ENCODE peak calls at places on chromosomes 13 and 19, in seven cellular contexts. C is WTC11, Q is HCT116, M is H1, I is A549, X is HepG2, J is SK-N-SH. Z is an unnamed sample.

GRCh38 chr19:5335593-5335992 is 5.0 kb downstream of the PTPRS start:
- DNase-seq in I (no peak), J (no peak), X (no peak), M (no peak), C (no peak), Q (no peak), Z (no peak)

GRCh38 chr19:1247747-1248453 is 483 bp upstream of the MIDN start:
- DNase-seq in Q (no peak), J (peak), C (peak), X (peak), I (no peak), M (no peak), Z (peak)

GRCh38 chr13:26255717-26256277 is 1.9 kb downstream of the CDK8 start:
- DNase-seq in I (no peak), C (no peak), Q (no peak), M (no peak), J (peak), X (peak), Z (peak)

GRCh38 chr19:9507285-9507684 is 8.9 kb upstream of the ZNF560 start:
- DNase-seq in Q (no peak), X (no peak), C (no peak), I (no peak), J (no peak), M (no peak), Z (no peak)

GRCh38 chr13:35531551-35531950 is 55.1 kb upstream of the MAB21L1 start:
- DNase-seq in X (no peak), J (peak), Q (no peak), M (no peak), C (no peak), I (no peak), Z (no peak)

GRCh38 chr13:23551213-23552008 is 18.8 kb upstream of the TNFRSF19 start:
- DNase-seq in I (no peak), C (no peak), Q (no peak), M (no peak), J (no peak), X (no peak), Z (no peak)

GRCh38 chr13:42894765-42895181 is 97.3 kb downstream of the EPSTI1 start:
- DNase-seq in C (no peak), M (no peak), Q (no peak), I (no peak), X (no peak), J (peak), Z (no peak)

GRCh38 chr13:32911506-32911905 is 104.7 kb upstream of the KL start:
- DNase-seq in X (peak), M (peak), I (peak), C (peak), J (peak), Q (peak), Z (peak)

GRCh38 chr13:79775830-79776229 is 294.9 kb downstream of the NDFIP2 start:
- DNase-seq in M (no peak), X (peak), C (peak), J (no peak), I (peak), Q (peak), Z (peak)

GRCh38 chr19:48715276-48715675 is 4.2 kb downstream of the MAMSTR start:
- DNase-seq in I (no peak), C (no peak), J (no peak), Q (no peak), M (no peak), X (no peak), Z (no peak)

GRCh38 chr19:3981736-3982681 is 3.3 kb downstream of the EEF2 start:
- DNase-seq in C (no peak), J (peak), Q (no peak), I (no peak), X (no peak), M (no peak), Z (no peak)

GRCh38 chr19:19034204-19034624 is 811 bp downstream of the ARMC6 start:
- DNase-seq in C (peak), I (peak), M (peak), X (peak), J (peak), Q (peak), Z (peak)

GRCh38 chr19:18262917-18263316 is 11.3 kb downstream of the IQCN start:
- DNase-seq in J (no peak), I (no peak), X (no peak), M (no peak), Q (no peak), C (no peak), Z (peak)

GRCh38 chr19:16605552-16605951 is 22.5 kb downstream of the MED26 start:
- DNase-seq in I (no peak), X (no peak), Q (no peak), J (peak), M (no peak), C (no peak), Z (no peak)

GRCh38 chr19:50357178-50358100 is 8.0 kb downstream of the NAPSA start:
- DNase-seq in I (peak), C (peak), M (peak), X (peak), Q (no peak), J (peak), Z (peak)

GRCh38 chr13:41236369-41236768 is 27.0 kb downstream of the MTRF1 start:
- DNase-seq in C (no peak), J (no peak), Q (no peak), I (no peak), M (no peak), X (no peak), Z (no peak)

GRCh38 chr19:29672933-29673336 is 7.7 kb downstream of the PLEKHF1 start:
- DNase-seq in I (no peak), C (no peak), M (no peak), Q (no peak), J (no peak), X (no peak), Z (no peak)

GRCh38 chr19:29737461-29738000 is 22.5 kb upstream of the C19orf12 start:
- DNase-seq in I (no peak), M (no peak), Q (no peak), C (no peak), J (no peak), X (no peak), Z (no peak)

GRCh38 chr13:40667622-40667978 is 1.2 kb upstream of the FOXO1 start:
- DNase-seq in M (no peak), X (no peak), Q (no peak), I (no peak), C (peak), J (no peak), Z (no peak)

GRCh38 chr19:19628499-19629134 is 597 bp upstream of the LPAR2 start:
- DNase-seq in X (no peak), I (no peak), Q (peak), M (peak), J (peak), C (peak), Z (peak)

GRCh38 chr19:30608471-30608870 is 236.3 kb downstream of the ZNF536 start:
- DNase-seq in I (no peak), M (no peak), Q (no peak), J (no peak), X (no peak), C (no peak), Z (no peak)

GRCh38 chr13:88377852-88378251 is 706.7 kb downstream of the SLITRK5 start:
- DNase-seq in I (no peak), Q (no peak), M (no peak), C (no peak), J (no peak), X (no peak), Z (no peak)

GRCh38 chr13:36862002-36862706 is 43.1 kb downstream of the RFXAP start:
- DNase-seq in X (no peak), Q (no peak), J (no peak), M (no peak), I (no peak), C (no peak), Z (no peak)

GRCh38 chr13:113816925-113817859 is 46.7 kb downstream of the GAS6 start:
- DNase-seq in Q (peak), I (peak), X (peak), J (peak), C (peak), M (no peak), Z (peak)

GRCh38 chr19:2039959-2040646 is 10.9 kb downstream of the MKNK2 start:
- DNase-seq in J (no peak), C (no peak), M (no peak), I (no peak), X (no peak), Q (no peak), Z (no peak)

GRCh38 chr13:49113526-49114286 is 106.4 kb upstream of the MLNR start:
- DNase-seq in X (peak), J (no peak), I (no peak), C (no peak), M (no peak), Q (no peak), Z (peak)

GRCh38 chr13:97269603-97270002 is 47.5 kb downstream of the MBNL2 start:
- DNase-seq in J (no peak), C (no peak), X (no peak), M (no peak), Q (no peak), I (no peak), Z (no peak)

GRCh38 chr19:57578487-57579205 is at the start of gene ZNF416:
- DNase-seq in X (peak), Q (peak), M (peak), I (peak), C (peak), J (peak), Z (peak)
- TF ChIP-seq CTCF in X (peak), Q (peak), M (no peak), I (no peak), C (no peak), J (peak), Z (no peak)

GRCh38 chr13:29948246-29948645 is 97.8 kb upstream of the UBL3 start:
- DNase-seq in M (no peak), X (no peak), I (no peak), C (no peak), J (no peak), Q (no peak), Z (no peak)
- TF ChIP-seq MAX in M (no peak), X (no peak), I (no peak), C (no peak), J (no peak), Q (no peak), Z (no peak)

GRCh38 chr19:40217921-40218890 is at the start of gene TTC9B:
- DNase-seq in C (peak), I (no peak), X (no peak), M (peak), Q (no peak), J (peak), Z (no peak)

GRCh38 chr19:40214936-40215335 is 3.2 kb downstream of the TTC9B start:
- DNase-seq in Q (no peak), M (no peak), X (no peak), J (no peak), I (no peak), C (no peak), Z (no peak)

GRCh38 chr19:40216013-40216776 is 2.0 kb downstream of the TTC9B start:
- DNase-seq in C (no peak), J (no peak), I (no peak), Q (no peak), M (no peak), X (no peak), Z (no peak)

GRCh38 chr19:40216777-40217026 is 1.5 kb downstream of the TTC9B start:
- DNase-seq in X (no peak), J (no peak), C (no peak), M (no peak), Q (no peak), I (no peak), Z (no peak)

GRCh38 chr19:40217027-40217810 is 965 bp downstream of the TTC9B start:
- DNase-seq in Q (peak), M (peak), C (peak), X (no peak), J (peak), I (peak), Z (peak)
- TF ChIP-seq CTCF in Q (peak), M (peak), C (peak), X (peak), J (peak), I (peak), Z (peak)

GRCh38 chr13:44730099-44730498 is 154.0 kb upstream of the TSC22D1 start:
- DNase-seq in Q (no peak), M (no peak), I (no peak), X (no peak), J (no peak), C (no peak), Z (no peak)

GRCh38 chr13:44726777-44727176 is 150.6 kb upstream of the TSC22D1 start:
- DNase-seq in Q (no peak), M (no peak), J (no peak), C (no peak), X (no peak), I (no peak), Z (no peak)

GRCh38 chr13:44726214-44726613 is 150.1 kb upstream of the TSC22D1 start:
- DNase-seq in J (no peak), X (no peak), M (no peak), Q (no peak), I (no peak), C (no peak), Z (peak)
- TF ChIP-seq MAX in J (no peak), X (no peak), M (no peak), Q (no peak), I (no peak), C (no peak), Z (no peak)

GRCh38 chr13:75751350-75751749 is 115.2 kb downstream of the LMO7 start:
- DNase-seq in I (no peak), Q (no peak), J (no peak), C (no peak), M (no peak), X (no peak), Z (no peak)
- TF ChIP-seq CTCF in I (no peak), Q (no peak), J (no peak), C (no peak), M (no peak), X (no peak), Z (no peak)

GRCh38 chr19:13634658-13635057 is 128.4 kb upstream of the CACNA1A start:
- DNase-seq in X (no peak), C (no peak), M (no peak), Q (no peak), I (no peak), J (no peak), Z (no peak)
- TF ChIP-seq MAX in X (no peak), C (no peak), M (no peak), Q (no peak), I (no peak), J (no peak), Z (no peak)

GRCh38 chr13:61286148-61286745 is 129.4 kb downstream of the PCDH20 start:
- DNase-seq in X (peak), J (peak), I (no peak), M (peak), Q (peak), C (peak), Z (peak)
- TF ChIP-seq CTCF in X (peak), J (no peak), I (no peak), M (peak), Q (peak), C (no peak), Z (peak)

Z was measured in NB4.